ENCODE peak calls at places on chromosome 18, in six cellular contexts. N is prostate gland, C is ovary, A is transverse colon, J is A549, D is heart left ventricle. G is an unnamed sample. For H3K4me1, the result is how much of the 10 kb centered on the place peaks cover.

GRCh38 chr18:11850821-11851155 is 425 bp upstream of the CHMP1B start:
- DNase-seq in N (no peak), C (no peak), A (no peak), J (no peak), D (no peak), G (no peak)

GRCh38 chr18:38545071-38545470 is 979.5 kb upstream of the CELF4 start:
- DNase-seq in N (peak), C (no peak), A (no peak), J (peak), D (no peak), G (peak)

GRCh38 chr18:66707473-66707872 is 103.6 kb upstream of the CDH19 start:
- DNase-seq in N (no peak), C (no peak), A (no peak), J (no peak), D (no peak), G (no peak)

GRCh38 chr18:26656944-26657536 is 108.7 kb upstream of the KCTD1 start:
- DNase-seq in N (peak), C (peak), A (peak), J (peak), D (peak), G (peak)

GRCh38 chr18:78875268-78875997 is 104.2 kb upstream of the SALL3 start:
- DNase-seq in N (peak), C (no peak), A (peak), J (peak), D (no peak), G (peak)

GRCh38 chr18:47343291-47343690 is 91.8 kb upstream of the SKOR2 start:
- DNase-seq in N (no peak), C (no peak), A (no peak), J (no peak), D (no peak), G (no peak)

GRCh38 chr18:36127866-36128845 is 984 bp downstream of the SLC39A6 start:
- DNase-seq in N (peak), C (peak), A (peak), J (peak), D (peak), G (peak)

GRCh38 chr18:67359868-67360838 is 156.4 kb downstream of the DSEL start:
- DNase-seq in N (no peak), C (peak), A (peak), J (peak), D (peak), G (peak)

GRCh38 chr18:46320297-46320696 is 216.1 kb downstream of the HAUS1 start:
- DNase-seq in N (no peak), C (no peak), A (no peak), J (no peak), D (no peak), G (no peak)

GRCh38 chr18:63336366-63337099 is 17.0 kb upstream of the BCL2 start:
- DNase-seq in N (no peak), C (no peak), A (no peak), J (peak), D (no peak), G (no peak)

GRCh38 chr18:10490401-10491289 is 35.2 kb upstream of the NAPG start:
- DNase-seq in N (no peak), C (no peak), A (peak), J (peak), D (no peak), G (peak)

GRCh38 chr18:36316246-36316645 is 18.7 kb downstream of the FHOD3 start:
- DNase-seq in N (no peak), C (no peak), A (no peak), J (no peak), D (no peak), G (no peak)

GRCh38 chr18:78268226-78268625 is 711.4 kb upstream of the SALL3 start:
- DNase-seq in N (no peak), C (no peak), A (no peak), J (no peak), D (no peak), G (no peak)

GRCh38 chr18:69757733-69758132 is 189.9 kb downstream of the CD226 start:
- DNase-seq in N (no peak), C (no peak), A (no peak), J (peak), D (no peak), G (no peak)

GRCh38 chr18:68555935-68556334 is 159.0 kb downstream of the TMX3 start:
- DNase-seq in N (no peak), C (no peak), A (no peak), J (no peak), D (no peak), G (no peak)

GRCh38 chr18:65409266-65409665 is 341.5 kb upstream of the CDH7 start:
- DNase-seq in N (no peak), C (no peak), A (no peak), J (no peak), D (no peak), G (no peak)

GRCh38 chr18:46712406-46712805 is 44.4 kb downstream of the ST8SIA5 start:
- DNase-seq in N (no peak), C (peak), A (no peak), J (no peak), D (no peak), G (peak)

GRCh38 chr18:5662586-5663090 is 118.8 kb upstream of the EPB41L3 start:
- DNase-seq in N (no peak), C (no peak), A (no peak), J (no peak), D (no peak), G (no peak)

GRCh38 chr18:26135563-26135962 is 1.9 kb downstream of the PSMA8 start:
- DNase-seq in N (no peak), C (no peak), A (no peak), J (no peak), D (no peak), G (no peak)

GRCh38 chr18:22347624-22348511 is 69.8 kb downstream of the CTAGE1 start:
- DNase-seq in N (peak), C (peak), A (peak), J (no peak), D (peak), G (peak)
- H3K4me1 ChIP-seq in N (under half), C (under half), A (under half), J (under half), D (under half), G (under half)

GRCh38 chr18:3604626-3605408 is 154.8 kb downstream of the TGIF1 start:
- DNase-seq in N (no peak), C (no peak), A (no peak), J (peak), D (no peak), G (no peak)
- TF ChIP-seq POLR2A in N (no peak), C (no peak), A (peak), J (no peak), D (no peak), G (no peak)

GRCh38 chr18:3122851-3123250 is 96.9 kb downstream of the MYOM1 start:
- DNase-seq in N (no peak), C (no peak), A (no peak), J (no peak), D (no peak), G (no peak)

GRCh38 chr18:3120356-3120755 is 99.4 kb downstream of the MYOM1 start:
- DNase-seq in N (no peak), C (no peak), A (no peak), J (no peak), D (no peak), G (no peak)

GRCh38 chr18:3118195-3119010 is 101.4 kb downstream of the MYOM1 start:
- DNase-seq in N (no peak), C (no peak), A (no peak), J (no peak), D (no peak), G (no peak)

GRCh38 chr18:3119401-3120323 is 100.1 kb downstream of the MYOM1 start:
- DNase-seq in N (no peak), C (no peak), A (peak), J (peak), D (no peak), G (no peak)

GRCh38 chr18:3121256-3121655 is 98.5 kb downstream of the MYOM1 start:
- DNase-seq in N (no peak), C (no peak), A (no peak), J (no peak), D (no peak), G (no peak)
- TF ChIP-seq CTCF in N (no peak), C (no peak), A (no peak), J (no peak), D (no peak), G (no peak)

DNA sequence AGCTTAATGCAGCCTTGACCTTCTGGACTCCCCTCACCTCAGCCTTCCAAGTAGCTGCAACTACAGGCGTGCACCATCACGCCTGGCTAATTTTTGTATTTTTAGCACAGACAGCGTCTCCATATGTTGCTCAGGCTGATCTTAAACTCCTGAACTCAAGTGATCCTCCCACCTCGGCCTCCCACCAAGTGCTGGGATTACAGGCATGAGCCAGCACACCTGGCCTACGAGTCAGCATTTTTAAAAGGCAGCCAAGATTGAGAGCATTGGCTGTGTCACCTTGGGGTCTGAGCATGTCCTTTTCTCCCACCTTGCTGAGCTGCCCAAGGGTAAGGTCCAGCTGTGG is 142.8 kb upstream of the LMAN1 start:
- DNase-seq in N (no peak), C (no peak), A (no peak), J (no peak), D (no peak), G (no peak)
- H3K4me1 ChIP-seq in N (under half), C (under half), A (under half), J (under half), D (under half), G (under half)

DNA sequence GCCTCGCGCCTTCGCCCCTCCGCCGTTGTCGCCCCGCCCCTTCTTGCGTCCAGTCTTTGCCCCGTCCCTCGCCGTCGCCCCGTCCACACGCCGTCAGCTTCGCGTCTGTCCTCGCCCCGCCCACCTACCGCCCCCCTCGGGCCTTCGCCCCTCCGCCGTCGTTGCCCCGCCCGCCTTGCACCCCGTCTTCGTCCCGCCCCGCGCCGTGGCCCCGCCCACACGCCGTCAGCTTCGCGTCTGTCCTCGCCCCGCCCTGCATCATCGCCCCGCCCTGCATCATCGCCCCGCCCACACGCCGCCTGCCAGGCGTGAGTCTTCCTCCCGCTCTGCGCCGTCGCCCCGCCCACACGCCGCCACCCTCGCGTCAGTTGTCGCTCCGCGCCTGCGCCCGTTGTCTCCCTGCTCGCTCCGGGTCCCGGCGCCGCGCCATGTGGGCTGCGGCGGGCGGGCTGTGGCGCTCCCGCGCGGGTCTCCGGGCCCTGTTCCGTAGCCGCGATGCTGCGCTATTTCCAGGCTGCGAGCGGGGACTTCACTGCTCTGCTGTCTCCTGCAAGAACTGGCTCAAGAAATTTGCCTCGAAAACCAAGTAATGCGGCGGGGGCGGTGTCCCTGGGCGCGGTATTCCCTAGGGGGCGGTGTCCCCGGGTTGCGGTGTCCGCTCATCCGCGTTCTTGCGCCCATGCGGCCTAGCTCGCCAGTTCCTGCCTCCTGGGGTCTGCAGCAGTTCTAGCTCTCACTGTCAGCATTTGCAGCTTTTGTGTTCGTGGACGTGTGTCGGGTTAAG is at the start of gene RBFA:
- DNase-seq in N (peak), C (peak), A (peak), J (peak), D (peak), G (peak)
- TF ChIP-seq POLR2A in N (peak), C (peak), A (peak), J (peak), D (no peak), G (no peak)

GRCh38 chr18:49890041-49890440 is 76.7 kb upstream of the ACAA2 start:
- DNase-seq in N (no peak), C (no peak), A (no peak), J (no peak), D (no peak), G (no peak)

GRCh38 chr18:49884959-49885358 is 71.6 kb upstream of the ACAA2 start:
- DNase-seq in N (no peak), C (no peak), A (no peak), J (no peak), D (no peak), G (no peak)

GRCh38 chr18:49892148-49892924 is 79.0 kb upstream of the ACAA2 start:
- DNase-seq in N (no peak), C (no peak), A (no peak), J (no peak), D (no peak), G (no peak)

GRCh38 chr18:49884465-49884864 is 71.1 kb upstream of the ACAA2 start:
- DNase-seq in N (no peak), C (no peak), A (no peak), J (no peak), D (no peak), G (no peak)

DNA sequence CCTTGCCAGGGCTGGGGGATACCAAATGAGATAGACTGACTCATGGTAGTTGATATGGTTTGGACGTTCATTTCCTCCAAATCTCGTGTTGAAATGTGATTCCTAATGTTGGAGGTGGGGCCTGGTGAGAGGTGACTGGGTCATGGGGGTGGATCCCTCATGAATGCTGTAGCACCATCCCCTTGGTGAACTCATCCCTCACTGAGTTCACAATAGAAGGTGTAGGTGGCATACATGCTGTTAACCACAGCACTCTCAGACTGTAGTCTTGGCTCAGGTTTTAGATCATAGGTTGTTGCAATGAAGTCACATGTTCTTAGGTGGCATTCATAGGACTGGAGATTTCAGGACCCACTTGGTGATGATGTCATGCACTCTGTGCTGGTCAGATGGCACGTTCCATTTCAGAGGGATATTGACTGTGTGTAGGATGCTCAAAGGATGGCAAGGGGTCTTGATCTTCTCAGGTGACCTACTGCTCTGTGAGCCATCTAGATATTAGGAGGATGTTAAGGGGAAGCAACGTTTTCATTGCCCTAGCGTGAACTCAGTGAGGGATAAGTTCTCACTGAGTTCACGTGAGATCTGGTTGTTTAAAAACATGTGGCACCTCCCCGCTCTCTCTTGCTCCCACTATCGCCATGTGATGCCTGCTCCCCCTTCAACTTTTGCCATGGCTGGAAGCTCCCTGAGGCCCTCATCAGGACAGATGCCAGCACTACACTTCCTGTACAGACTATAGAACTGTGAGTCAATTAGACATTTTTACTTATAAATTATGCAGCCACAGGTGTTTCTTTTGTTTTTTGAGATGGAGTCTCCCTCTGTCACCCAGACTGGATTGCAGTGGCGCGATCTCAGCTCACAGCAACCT is 73.8 kb upstream of the ACAA2 start:
- DNase-seq in N (no peak), C (no peak), A (no peak), J (no peak), D (no peak), G (no peak)
- TF ChIP-seq CTCF in N (no peak), C (no peak), A (no peak), J (no peak), D (no peak), G (no peak)

GRCh38 chr18:48946329-48946835 is 4.4 kb downstream of the SMAD7 start:
- DNase-seq in N (no peak), C (peak), A (peak), J (no peak), D (no peak), G (no peak)
- H3K4me1 ChIP-seq in N (under half), C (under half), A (half or more), J (under half), D (under half), G (under half)

GRCh38 chr18:42032447-42032846 is 77.4 kb downstream of the PIK3C3 start:
- DNase-seq in N (no peak), C (no peak), A (no peak), J (no peak), D (no peak), G (no peak)
- TF ChIP-seq POLR2A in N (no peak), C (no peak), A (no peak), J (no peak), D (no peak), G (no peak)

GRCh38 chr18:28439870-28440269 is 262.9 kb upstream of the CDH2 start:
- DNase-seq in N (no peak), C (no peak), A (no peak), J (peak), D (no peak), G (no peak)
- TF ChIP-seq CTCF in N (no peak), C (no peak), A (no peak), J (no peak), D (no peak), G (no peak)

G was measured in testis.